ENCODE peak calls at places on chromosomes 11 and 22, in six cellular contexts. A, G, D, X, U and I are unnamed samples.

GRCh38 chr11:13135385-13136271 is 126.5 kb downstream of the RASSF10 start:
- DNase-seq in A (no peak), G (no peak), D (no peak), U (peak), X (no peak), I (no peak)

GRCh38 chr11:11076276-11076675 is 218.4 kb upstream of the ZBED5 start:
- DNase-seq in U (no peak), A (no peak), G (no peak), X (no peak), D (no peak), I (no peak)

GRCh38 chr11:73939096-73939495 is 11.7 kb upstream of the DNAJB13 start:
- DNase-seq in X (no peak), U (no peak), D (no peak), A (no peak), G (no peak), I (no peak)

GRCh38 chr11:12433571-12434061 is 56.2 kb downstream of the PARVA start:
- DNase-seq in X (peak), A (no peak), U (peak), D (no peak), G (no peak), I (no peak)

GRCh38 chr11:134477486-134477885 is 65.4 kb upstream of the B3GAT1 start:
- DNase-seq in D (no peak), G (no peak), A (no peak), U (no peak), X (no peak), I (no peak)

GRCh38 chr11:44628730-44629361 is 63.4 kb downstream of the CD82 start:
- DNase-seq in A (no peak), G (peak), X (peak), U (no peak), D (no peak), I (no peak)

GRCh38 chr11:34154059-34154875 is 48.8 kb downstream of the NAT10 start:
- DNase-seq in A (peak), X (no peak), U (no peak), G (no peak), D (no peak), I (no peak)

GRCh38 chr22:26318975-26319374 is 110.1 kb upstream of the ASPHD2 start:
- DNase-seq in U (no peak), G (no peak), A (peak), X (no peak), D (no peak), I (peak)

GRCh38 chr11:124920870-124921609 is 2.0 kb downstream of the HEPN1 start:
- DNase-seq in X (peak), D (no peak), A (no peak), U (peak), G (peak), I (no peak)

GRCh38 chr11:7263842-7264241 is 12.1 kb downstream of the SYT9 start:
- DNase-seq in G (no peak), X (no peak), U (no peak), D (no peak), A (no peak), I (no peak)

GRCh38 chr22:33300165-33300564 is 242.0 kb upstream of the SYN3 start:
- DNase-seq in D (no peak), U (no peak), A (no peak), G (no peak), X (no peak), I (no peak)

GRCh38 chr22:47192651-47193437 is 430.4 kb downstream of the TBC1D22A start:
- DNase-seq in X (peak), U (no peak), G (peak), D (no peak), A (peak), I (peak)

GRCh38 chr11:100682247-100682969 is 4.7 kb upstream of the ARHGAP42 start:
- DNase-seq in G (no peak), D (no peak), A (peak), X (no peak), U (peak), I (no peak)

GRCh38 chr11:54930930-54931329 is 224.3 kb downstream of the OR4A5 start:
- DNase-seq in D (no peak), G (peak), U (no peak), X (peak), A (no peak), I (no peak)

GRCh38 chr11:126139541-126140091 is 71.8 kb downstream of the RPUSD4 start:
- DNase-seq in A (no peak), G (no peak), U (peak), X (peak), D (no peak), I (no peak)

GRCh38 chr11:64305691-64306562 is 603 bp downstream of the ESRRA start:
- DNase-seq in X (peak), D (peak), A (peak), U (peak), G (peak), I (no peak)

GRCh38 chr11:20038969-20039368 is 121.3 kb downstream of the DBX1 start:
- DNase-seq in G (no peak), X (no peak), U (no peak), A (no peak), D (no peak), I (no peak)

GRCh38 chr11:96978751-96979150 is 588.9 kb downstream of the JRKL start:
- DNase-seq in G (no peak), U (no peak), D (no peak), X (no peak), A (no peak), I (no peak)
- TF ChIP-seq POLR2A in G (no peak), U (no peak), D (no peak), X (no peak), A (no peak), I (no peak)

DNA sequence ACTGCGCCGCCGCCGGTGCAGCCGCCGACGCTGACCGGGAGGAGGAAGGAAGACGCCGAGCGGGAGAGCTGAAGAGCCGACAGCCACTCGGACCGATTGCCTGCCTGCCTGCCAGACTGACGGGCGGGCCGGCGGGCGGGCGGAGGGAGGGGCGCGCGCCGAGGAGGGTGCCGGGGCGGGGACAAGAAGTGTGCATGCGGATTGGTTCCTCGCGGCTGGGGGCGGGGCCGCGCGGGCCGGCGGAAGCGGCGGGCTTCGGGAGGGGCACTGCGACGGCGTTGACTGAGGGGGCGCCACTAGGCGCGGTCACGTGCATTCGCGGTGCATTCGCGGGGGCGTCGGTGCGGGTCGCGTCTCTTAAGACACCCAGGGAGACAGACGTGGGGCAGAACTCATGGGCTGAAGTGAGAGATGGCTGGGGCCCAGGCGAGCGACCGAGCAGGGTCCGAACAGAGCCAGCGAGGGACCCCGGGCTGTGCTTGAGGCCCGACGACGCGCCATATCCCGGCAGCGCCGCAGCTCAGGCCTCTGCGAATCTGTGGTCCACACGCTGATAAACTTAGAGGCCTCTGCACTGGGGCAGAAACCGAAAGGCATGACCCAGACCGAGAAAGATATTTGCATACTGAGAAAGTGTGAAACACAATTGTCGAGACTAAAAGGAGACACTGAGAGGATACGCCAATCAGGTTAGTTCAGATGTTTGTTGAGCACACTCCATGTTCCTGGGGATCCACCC is at the start of gene MAPK1:
- DNase-seq in A (peak), U (peak), X (peak), D (peak), G (peak), I (peak)
- TF ChIP-seq POLR2A in A (peak), U (peak), X (peak), D (peak), G (peak), I (peak)

DNA sequence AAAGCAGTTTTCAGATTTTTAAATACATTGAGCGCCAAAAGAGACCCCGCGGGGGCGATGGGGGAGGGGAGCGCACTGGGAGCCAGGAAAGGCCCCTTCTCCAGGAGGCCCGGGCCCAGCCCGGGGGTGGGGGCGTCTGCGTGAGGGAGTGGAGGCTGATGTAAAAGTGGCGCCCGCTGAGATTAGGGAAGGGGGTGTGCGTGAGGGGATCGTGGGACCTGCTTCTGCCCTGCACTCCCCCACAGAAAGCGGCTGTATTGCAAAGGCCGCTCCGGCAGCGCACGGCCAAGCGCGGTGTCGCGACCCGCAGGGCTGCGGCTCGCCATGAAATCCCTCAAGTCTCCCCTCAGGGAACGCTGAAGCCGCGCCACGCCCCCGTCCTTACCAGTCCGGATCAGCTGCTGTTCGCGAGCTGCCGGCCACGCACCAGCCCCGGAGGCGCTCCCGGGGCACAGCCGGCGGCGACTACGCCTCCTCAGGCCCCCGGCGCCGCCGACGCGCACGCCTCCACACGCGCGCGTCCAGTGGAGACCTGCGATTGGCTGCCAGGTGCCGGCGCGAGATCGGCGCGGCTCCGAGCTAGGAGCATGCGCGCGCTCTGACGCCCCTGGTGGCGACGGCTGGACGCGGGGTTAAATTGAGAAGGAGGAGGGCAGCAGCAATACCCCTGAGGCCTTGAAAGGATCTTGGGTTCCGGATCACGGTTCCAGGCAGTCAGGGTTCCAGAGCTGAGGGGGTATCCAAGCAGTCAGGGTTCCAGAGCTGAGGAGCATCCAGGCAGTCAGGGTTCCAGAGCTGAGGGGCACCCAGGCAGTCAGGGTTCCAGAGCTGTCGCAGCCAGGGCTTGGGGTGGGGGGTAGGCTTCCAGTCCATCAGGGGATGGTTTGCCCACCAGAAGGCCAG is at the start of gene ZNF280B:
- DNase-seq in G (peak), X (peak), A (peak), D (peak), U (peak), I (peak)
- TF ChIP-seq POLR2A in G (peak), X (no peak), A (no peak), D (no peak), U (no peak), I (peak)

GRCh38 chr11:3644817-3645235 is at the start of gene ART1:
- DNase-seq in G (no peak), D (no peak), U (no peak), X (no peak), A (peak), I (no peak)
- TF ChIP-seq POLR2A in G (no peak), D (no peak), U (no peak), X (no peak), A (no peak), I (no peak)

GRCh38 chr22:42684462-42685195 is 35.4 kb upstream of the CYB5R3 start:
- DNase-seq in X (peak), G (no peak), A (no peak), U (no peak), D (no peak), I (no peak)
- TF ChIP-seq POLR2A in X (no peak), G (no peak), A (no peak), U (no peak), D (no peak), I (no peak)

DNA sequence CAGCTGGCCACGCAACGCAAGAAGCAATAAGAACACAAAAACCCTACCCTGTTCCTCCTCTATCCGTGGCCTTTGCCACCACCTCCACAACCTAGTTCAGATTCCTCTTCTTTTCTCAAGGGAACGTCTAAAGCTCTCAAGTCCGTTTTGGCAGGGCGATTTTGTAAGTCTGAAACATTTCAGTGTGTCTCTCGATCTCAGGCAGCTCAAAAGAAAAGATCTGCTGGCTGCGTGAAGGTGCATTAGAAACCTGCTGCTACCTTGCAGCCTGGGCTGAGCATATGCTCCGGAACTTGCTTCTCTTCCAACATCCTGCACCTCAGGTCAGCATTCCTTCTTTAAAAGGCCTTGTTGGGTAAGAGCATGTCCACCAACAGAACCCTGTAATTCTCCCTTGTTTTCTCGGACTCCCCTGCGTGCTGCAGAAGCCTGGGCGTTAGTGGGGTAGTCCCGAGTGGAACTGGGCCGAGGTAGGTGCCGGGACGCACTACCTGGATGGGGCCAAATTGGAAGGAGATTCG is 1.5 kb downstream of the LGR4 start:
- DNase-seq in X (no peak), G (no peak), D (no peak), U (no peak), A (peak), I (no peak)
- TF ChIP-seq POLR2A in X (no peak), G (peak), D (no peak), U (no peak), A (no peak), I (no peak)

GRCh38 chr11:5123802-5124521 is 14.2 kb downstream of the OR52A5 start:
- DNase-seq in X (no peak), G (peak), U (peak), A (peak), D (no peak), I (peak)

GRCh38 chr11:5125221-5125620 is 12.9 kb downstream of the OR52A5 start:
- DNase-seq in A (no peak), D (no peak), G (no peak), X (no peak), U (no peak), I (no peak)

GRCh38 chr11:5131584-5132335 is 6.4 kb downstream of the OR52A5 start:
- DNase-seq in A (no peak), X (no peak), U (no peak), G (no peak), D (no peak), I (no peak)

GRCh38 chr11:5129457-5129877 is 8.7 kb downstream of the OR52A5 start:
- DNase-seq in X (no peak), D (no peak), U (peak), G (no peak), A (no peak), I (no peak)
- TF ChIP-seq POLR2A in X (no peak), D (no peak), U (no peak), G (no peak), A (no peak), I (no peak)